ENCODE peak calls at places on chromosomes 13 and 19, in eight cellular contexts. G, U, M, E, C, R, X and L are unnamed samples.

GRCh38 chr19:16290692-16291091 is 33.9 kb upstream of the KLF2 start:
- DNase-seq in M (no peak), C (no peak), G (no peak), U (peak), R (no peak), X (no peak), E (no peak), L (no peak)

GRCh38 chr13:70623260-70623659 is 515.0 kb upstream of the KLHL1 start:
- DNase-seq in E (peak), R (peak), M (no peak), C (no peak), U (no peak), G (no peak), X (peak), L (no peak)

GRCh38 chr13:104327217-104327616 is 1261.0 kb upstream of the SLC10A2 start:
- DNase-seq in G (no peak), U (no peak), M (no peak), X (peak), E (peak), C (no peak), R (no peak), L (no peak)

GRCh38 chr19:16326401-16327130 is 1.9 kb downstream of the KLF2 start:
- DNase-seq in C (no peak), G (no peak), X (no peak), R (no peak), U (peak), M (peak), E (no peak), L (peak)

GRCh38 chr19:44857837-44858236 is 11.7 kb downstream of the NECTIN2 start:
- DNase-seq in G (no peak), M (no peak), C (no peak), R (no peak), X (no peak), U (no peak), E (no peak), L (no peak)

GRCh38 chr13:27354379-27354778 is 70.0 kb upstream of the GTF3A start:
- DNase-seq in C (no peak), R (no peak), M (no peak), E (peak), X (peak), U (no peak), G (no peak), L (peak)

GRCh38 chr19:34337747-34338146 is 27.2 kb upstream of the GPI start:
- DNase-seq in U (no peak), E (no peak), M (no peak), X (no peak), R (no peak), G (no peak), C (no peak), L (no peak)

GRCh38 chr19:43784981-43785808 is 4.4 kb upstream of the KCNN4 start:
- DNase-seq in G (peak), C (peak), E (peak), M (no peak), U (peak), R (peak), X (peak), L (peak)

GRCh38 chr19:40147693-40148347 is 43.4 kb upstream of the MAP3K10 start:
- DNase-seq in R (peak), U (no peak), C (no peak), E (peak), M (peak), X (peak), G (no peak), L (peak)

GRCh38 chr13:66926851-66927524 is 303.1 kb downstream of the PCDH9 start:
- DNase-seq in M (no peak), R (no peak), G (no peak), C (no peak), E (no peak), U (no peak), X (peak), L (no peak)

GRCh38 chr13:75864718-75865117 is 228.6 kb downstream of the LMO7 start:
- DNase-seq in U (no peak), E (peak), G (no peak), C (no peak), X (peak), R (peak), M (no peak), L (peak)

GRCh38 chr13:89897681-89898080 is 1449.8 kb upstream of the MIR17HG start:
- DNase-seq in U (no peak), X (no peak), C (no peak), M (no peak), E (no peak), G (no peak), R (no peak), L (no peak)

GRCh38 chr13:98371624-98372023 is 194.6 kb upstream of the RNF113B start:
- DNase-seq in M (no peak), R (no peak), C (no peak), G (no peak), X (no peak), U (no peak), E (no peak), L (no peak)

GRCh38 chr19:20005741-20006140 is 33.6 kb downstream of the ZNF682 start:
- DNase-seq in R (no peak), G (no peak), E (no peak), C (no peak), X (no peak), U (no peak), M (no peak), L (no peak)

GRCh38 chr13:73677041-73677589 is 457.1 kb downstream of the KLF12 start:
- DNase-seq in C (no peak), E (peak), R (peak), G (no peak), X (peak), U (no peak), M (no peak), L (peak)

GRCh38 chr13:40283666-40284065 is 382.8 kb downstream of the FOXO1 start:
- DNase-seq in G (no peak), M (no peak), X (no peak), C (no peak), E (no peak), U (no peak), R (peak), L (no peak)

DNA sequence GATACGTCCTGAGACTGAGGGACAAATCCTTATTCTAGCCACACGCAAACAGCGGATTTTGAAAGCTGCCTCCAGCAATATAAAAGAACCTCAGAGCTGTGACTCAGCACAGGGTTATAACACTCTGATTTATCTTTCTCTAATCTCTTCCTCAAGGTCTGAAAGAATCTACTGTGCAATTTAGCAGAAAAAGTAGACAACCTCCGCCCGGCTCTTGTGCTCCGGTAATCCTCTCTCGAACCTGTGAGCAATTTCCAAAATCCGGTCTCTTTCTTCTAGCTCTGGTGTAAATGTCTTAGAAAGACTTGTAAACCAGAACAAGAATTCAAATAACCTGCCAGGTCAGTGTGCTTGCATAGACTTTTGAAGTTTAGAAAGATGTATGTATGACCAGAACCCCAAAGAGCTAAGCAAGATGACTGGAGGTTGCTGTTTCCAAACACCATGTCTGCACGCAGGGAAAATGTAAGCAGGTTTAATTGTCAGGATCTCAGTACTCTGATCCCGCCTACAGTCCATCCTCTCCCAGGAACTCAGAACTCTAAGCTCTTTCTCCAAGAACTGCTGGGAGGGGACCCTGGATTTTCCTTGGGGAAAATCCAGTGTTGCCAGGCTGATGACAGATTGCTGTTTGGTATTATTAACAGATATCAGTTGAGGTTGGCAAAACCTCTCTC is 338.1 kb downstream of the RFC3 start:
- DNase-seq in X (peak), M (no peak), C (no peak), G (no peak), R (peak), U (no peak), E (peak), L (peak)
- H3K4me3 ChIP-seq in X (no peak), M (no peak), C (no peak), G (no peak), R (peak), U (no peak), E (peak), L (no peak)

DNA sequence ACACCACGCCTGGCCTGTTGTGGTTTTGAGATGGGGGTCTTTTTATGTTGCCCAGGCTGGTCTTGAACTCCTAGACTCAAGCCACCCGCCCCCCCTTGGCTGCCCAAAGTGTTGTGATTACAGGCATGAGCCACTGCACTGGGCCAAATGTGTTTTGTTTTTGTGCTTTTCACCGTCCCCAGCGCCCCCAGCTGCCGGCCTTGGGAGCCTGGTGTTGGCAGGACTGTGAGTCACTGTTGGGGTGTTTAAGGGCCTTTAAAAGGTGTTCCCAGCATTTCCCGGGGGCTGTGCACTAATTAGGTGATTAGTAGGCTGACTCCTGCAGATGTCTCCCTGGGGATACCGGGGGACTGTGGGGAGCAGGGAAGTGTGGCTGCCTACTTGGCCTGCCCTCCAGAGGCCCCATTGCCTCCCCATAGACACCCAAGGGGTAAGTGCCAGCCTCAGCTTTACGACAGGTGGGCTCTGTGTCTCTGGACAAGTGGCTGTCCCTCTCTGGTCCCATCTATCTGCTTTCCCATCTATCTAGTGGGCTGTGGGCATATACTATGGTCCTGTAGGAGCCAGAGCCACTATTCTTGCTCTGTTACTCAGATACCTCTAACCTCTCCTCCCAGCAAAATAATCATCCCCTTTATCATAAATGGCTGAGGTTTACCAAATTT is 11.8 kb upstream of the TLE5 start:
- DNase-seq in M (peak), E (no peak), C (no peak), X (peak), U (no peak), R (no peak), G (no peak), L (no peak)
- TF ChIP-seq CTCF in M (no peak), E (no peak), C (no peak), X (peak), U (no peak), R (no peak), G (peak), L (peak)

GRCh38 chr19:45972944-45973525 is 630 bp downstream of the NOVA2 start:
- DNase-seq in R (no peak), M (no peak), X (no peak), C (no peak), E (no peak), U (no peak), G (no peak), L (no peak)
- H3K4me3 ChIP-seq in R (no peak), M (peak), X (no peak), C (no peak), E (peak), U (peak), G (peak), L (peak)

GRCh38 chr19:1457892-1458291 is 8.0 kb downstream of the APC2 start:
- DNase-seq in R (no peak), C (no peak), G (no peak), E (no peak), U (no peak), M (no peak), X (no peak), L (no peak)

GRCh38 chr19:1455336-1456120 is 5.6 kb downstream of the APC2 start:
- DNase-seq in X (peak), E (no peak), M (peak), C (peak), G (peak), U (no peak), R (peak), L (peak)

GRCh38 chr19:1455002-1455335 is 5.0 kb downstream of the APC2 start:
- DNase-seq in U (no peak), M (no peak), E (no peak), C (peak), X (no peak), G (no peak), R (peak), L (no peak)

GRCh38 chr19:1456121-1456900 is 6.4 kb downstream of the APC2 start:
- DNase-seq in C (no peak), M (no peak), E (no peak), X (no peak), G (no peak), U (no peak), R (no peak), L (no peak)

DNA sequence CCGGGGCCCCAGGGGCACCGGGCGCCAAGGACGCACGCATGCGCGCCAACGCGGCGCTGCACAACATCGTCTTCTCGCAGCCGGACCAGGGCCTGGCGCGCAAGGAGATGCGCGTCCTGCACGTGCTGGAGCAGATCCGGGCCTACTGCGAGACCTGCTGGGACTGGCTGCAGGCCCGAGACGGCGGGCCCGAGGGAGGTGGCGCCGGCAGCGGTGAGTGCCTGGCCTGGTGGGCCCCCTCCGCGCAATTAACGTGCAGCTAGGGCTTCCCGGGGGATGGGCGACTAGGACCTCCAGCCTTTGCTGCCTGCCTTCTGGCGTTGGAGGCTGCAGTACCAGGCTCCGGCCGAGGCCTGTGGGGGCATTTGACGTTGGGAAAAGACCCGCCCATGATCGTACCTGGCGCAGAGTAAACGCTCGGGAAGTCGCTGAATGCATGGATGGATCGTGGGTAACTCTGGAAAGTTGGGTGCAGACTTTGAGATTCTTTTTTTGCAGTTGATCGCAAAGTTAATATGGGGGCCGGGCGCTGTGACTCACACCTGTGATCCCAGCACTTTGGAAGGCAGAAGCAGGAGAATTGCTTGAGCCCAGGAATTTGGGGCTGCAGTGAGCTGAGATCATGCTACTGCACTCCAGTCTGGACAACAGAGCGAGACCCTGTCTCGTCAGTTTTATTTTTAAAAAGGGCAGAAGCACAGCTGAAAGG is 7.3 kb downstream of the APC2 start:
- DNase-seq in G (no peak), R (no peak), E (no peak), M (no peak), U (no peak), X (no peak), C (no peak), L (no peak)
- TF ChIP-seq CTCF in G (no peak), R (no peak), E (no peak), M (no peak), U (no peak), X (peak), C (no peak), L (no peak)

DNA sequence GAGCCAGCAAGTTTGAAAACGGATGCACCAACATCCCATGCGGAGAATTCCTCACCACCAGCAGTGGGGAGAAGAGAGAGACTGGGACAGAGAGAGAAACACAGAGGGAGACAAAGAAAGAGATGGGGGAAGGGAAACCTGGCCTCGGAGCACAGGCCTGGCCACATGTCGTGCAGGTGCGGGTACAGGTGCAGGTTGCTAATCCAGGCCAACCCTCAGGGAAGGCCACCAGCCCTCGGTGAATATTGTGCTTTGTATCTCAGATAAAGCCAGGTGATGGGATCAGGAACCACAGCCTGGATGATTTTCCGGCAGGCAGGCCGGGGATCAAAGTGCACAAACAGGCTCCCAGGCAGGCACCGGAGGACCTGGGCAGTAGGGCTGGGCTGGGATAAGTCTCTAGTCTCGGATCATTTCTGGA is 3.8 kb downstream of the GAS6 start:
- DNase-seq in E (no peak), G (no peak), M (peak), C (no peak), X (no peak), R (no peak), U (no peak), L (no peak)
- H3K4me3 ChIP-seq in E (no peak), G (no peak), M (no peak), C (no peak), X (no peak), R (no peak), U (no peak), L (no peak)